ENCODE peak calls at places on chromosome 4, in five cellular contexts. E is adipocyte, U is brain microvascular endothelial cell, A is transverse colon, Z is NT2/D1. N is an unnamed sample. For H3K27me3, the result is how much of the 10 kb centered on the place peaks cover.

GRCh38 chr4:128810871-128811570 is 1.5 kb downstream of the JADE1 start:
- DNase-seq in E (peak), U (peak), A (peak), Z (peak), N (peak)

GRCh38 chr4:174156239-174156826 is 127.1 kb downstream of the FBXO8 start:
- DNase-seq in E (peak), U (peak), A (no peak), Z (peak), N (peak)

GRCh38 chr4:98950925-98951324 is 22.0 kb upstream of the EIF4E start:
- DNase-seq in E (no peak), U (no peak), A (no peak), Z (no peak), N (no peak)

GRCh38 chr4:105548483-105548882 is 3.9 kb upstream of the ARHGEF38 start:
- DNase-seq in E (no peak), U (peak), A (no peak), Z (no peak), N (no peak)

GRCh38 chr4:163701915-163702314 is 207.4 kb downstream of the TMA16 start:
- DNase-seq in E (no peak), U (peak), A (no peak), Z (no peak), N (no peak)

GRCh38 chr4:61079427-61079826 is 120.7 kb upstream of the ADGRL3 start:
- DNase-seq in E (no peak), U (no peak), A (no peak), Z (no peak), N (no peak)

GRCh38 chr4:68249434-68249833 is 3.9 kb upstream of the TMPRSS11B start:
- DNase-seq in E (no peak), U (no peak), A (no peak), Z (no peak), N (no peak)

GRCh38 chr4:184148871-184149637 is 68.6 kb downstream of the ENPP6 start:
- DNase-seq in E (no peak), U (no peak), A (no peak), Z (no peak), N (no peak)

GRCh38 chr4:40327340-40327739 is 7.8 kb upstream of the CHRNA9 start:
- DNase-seq in E (peak), U (no peak), A (no peak), Z (no peak), N (no peak)

GRCh38 chr4:99404595-99405287 is 30.4 kb downstream of the ADH7 start:
- DNase-seq in E (peak), U (peak), A (no peak), Z (no peak), N (no peak)

GRCh38 chr4:1612278-1613098 is 71.6 kb downstream of the FAM53A start:
- DNase-seq in E (no peak), U (no peak), A (no peak), Z (no peak), N (peak)

GRCh38 chr4:183960021-183960420 is 54.9 kb downstream of the STOX2 start:
- DNase-seq in E (peak), U (peak), A (peak), Z (peak), N (peak)

GRCh38 chr4:89486042-89486441 is 178.4 kb upstream of the GPRIN3 start:
- DNase-seq in E (peak), U (no peak), A (no peak), Z (no peak), N (no peak)

GRCh38 chr4:17577660-17578481 is 873 bp downstream of the LAP3 start:
- DNase-seq in E (peak), U (peak), A (peak), Z (no peak), N (peak)

GRCh38 chr4:1544861-1545275 is 138.6 kb upstream of the NKX1-1 start:
- DNase-seq in E (no peak), U (no peak), A (peak), Z (no peak), N (no peak)

GRCh38 chr4:16227462-16227868 is 1.2 kb upstream of the TAPT1 start:
- DNase-seq in E (peak), U (peak), A (peak), Z (no peak), N (peak)

GRCh38 chr4:107392951-107393350 is 327.1 kb downstream of the PAPSS1 start:
- DNase-seq in E (peak), U (no peak), A (no peak), Z (no peak), N (no peak)

GRCh38 chr4:169934794-169935400 is 91.3 kb downstream of the MFAP3L start:
- DNase-seq in E (no peak), U (no peak), A (no peak), Z (no peak), N (no peak)

GRCh38 chr4:85815796-85816459 is 341.0 kb downstream of the ARHGAP24 start:
- DNase-seq in E (no peak), U (peak), A (no peak), Z (no peak), N (no peak)

GRCh38 chr4:8724436-8725070 is 132.0 kb downstream of the CPZ start:
- DNase-seq in E (no peak), U (no peak), A (peak), Z (no peak), N (peak)
- H3K27me3 ChIP-seq in E (under half), U (under half), A (under half), Z (under half), N (under half)

GRCh38 chr4:152697284-152698011 is 17.7 kb upstream of the TMEM154 start:
- DNase-seq in E (no peak), U (no peak), A (peak), Z (no peak), N (no peak)

GRCh38 chr4:152693875-152694274 is 14.1 kb upstream of the TMEM154 start:
- DNase-seq in E (no peak), U (no peak), A (no peak), Z (no peak), N (no peak)

GRCh38 chr4:152698012-152698499 is 18.3 kb upstream of the TMEM154 start:
- DNase-seq in E (no peak), U (no peak), A (no peak), Z (no peak), N (no peak)

GRCh38 chr4:152699313-152699712 is 19.5 kb upstream of the TMEM154 start:
- DNase-seq in E (no peak), U (no peak), A (no peak), Z (no peak), N (no peak)

GRCh38 chr4:152696764-152697250 is 17.0 kb upstream of the TMEM154 start:
- DNase-seq in E (peak), U (peak), A (peak), Z (no peak), N (no peak)
- H3K4me3 ChIP-seq in E (no peak), U (no peak), A (no peak), Z (no peak), N (no peak)

DNA sequence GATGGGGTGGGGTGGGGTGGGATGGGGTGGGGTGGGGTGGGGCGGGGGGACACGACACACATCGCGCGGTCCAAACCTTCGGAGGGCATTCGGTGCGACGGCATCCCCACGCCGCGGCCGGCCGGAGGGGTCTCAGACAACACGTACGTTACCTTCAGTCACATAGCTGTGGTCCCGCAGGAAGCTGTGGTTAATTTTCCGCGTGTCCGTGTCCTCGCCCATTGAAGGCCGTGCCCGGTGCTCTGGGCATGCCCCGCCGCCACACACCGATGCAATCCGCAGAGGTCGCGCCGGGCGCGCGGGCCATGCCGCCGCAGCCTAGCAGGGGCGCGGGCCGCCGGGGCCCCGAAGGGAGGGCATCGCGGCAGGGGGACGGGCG is 417 bp downstream of the PPP2R2C start:
- DNase-seq in E (peak), U (no peak), A (no peak), Z (no peak), N (no peak)
- H3K27me3 ChIP-seq in E (under half), U (under half), A (half or more), Z (half or more), N (under half)

DNA sequence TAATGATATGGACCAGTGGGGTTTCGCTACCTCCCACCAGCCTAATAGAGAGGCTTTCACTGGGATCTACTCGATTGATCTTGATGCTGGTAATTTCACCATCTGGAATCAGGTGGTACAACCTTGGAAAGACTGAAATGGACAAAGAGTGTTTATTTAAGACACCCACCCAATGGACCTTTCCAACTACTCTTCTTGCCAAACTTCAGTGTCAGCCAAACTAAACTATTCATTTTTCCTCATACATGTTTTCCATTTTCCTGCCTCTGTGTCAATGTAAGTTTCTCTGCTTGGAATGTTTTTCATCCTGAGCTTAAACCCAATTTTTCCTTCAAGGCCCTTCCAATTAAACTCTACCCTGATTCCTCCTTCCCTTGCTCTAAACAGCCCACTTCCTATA is 92.6 kb downstream of the LNX1 start:
- DNase-seq in E (no peak), U (no peak), A (no peak), Z (no peak), N (no peak)
- H3K4me3 ChIP-seq in E (no peak), U (no peak), A (no peak), Z (no peak), N (no peak)

GRCh38 chr4:20678382-20678781 is 21.9 kb upstream of the PACRGL start:
- DNase-seq in E (no peak), U (no peak), A (no peak), Z (no peak), N (no peak)
- H3K27me3 ChIP-seq in E (under half), U (under half), A (under half), Z (under half), N (under half)